ENCODE peak calls at places on chromosomes 4 and X, in four cellular contexts. Q, S, D and I are unnamed samples.

GRCh38 chrX:152601848-152602616 is 35.7 kb upstream of the GABRQ start:
- DNase-seq in Q (no peak), S (no peak), D (no peak), I (no peak)

GRCh38 chrX:153408221-153408721 is 3.0 kb upstream of the ZFP92 start:
- DNase-seq in Q (no peak), S (no peak), D (no peak), I (no peak)

GRCh38 chr4:41256740-41257256 is at the start of gene UCHL1:
- DNase-seq in Q (peak), S (no peak), D (peak), I (peak)

GRCh38 chr4:78527555-78527954 is 24.0 kb upstream of the ANXA3 start:
- DNase-seq in Q (no peak), S (no peak), D (no peak), I (no peak)

GRCh38 chrX:119853449-119853848 is 686 bp upstream of the UPF3B start:
- DNase-seq in Q (no peak), S (no peak), D (no peak), I (no peak)

GRCh38 chr4:63795301-63795700 is 613.9 kb downstream of the TECRL start:
- DNase-seq in Q (no peak), S (no peak), D (no peak), I (no peak)

GRCh38 chr4:54090804-54091623 is 8.9 kb upstream of the GSX2 start:
- DNase-seq in Q (no peak), S (no peak), D (no peak), I (no peak)

GRCh38 chr4:150579591-150580234 is 2.2 kb upstream of the MAB21L2 start:
- DNase-seq in Q (no peak), S (no peak), D (no peak), I (no peak)

GRCh38 chrX:154519389-154519788 is 3.4 kb upstream of the FAM3A start:
- DNase-seq in Q (no peak), S (no peak), D (no peak), I (no peak)

GRCh38 chr4:15964159-15964558 is 1.2 kb upstream of the FGFBP2 start:
- DNase-seq in Q (no peak), S (no peak), D (no peak), I (no peak)
- TF ChIP-seq CTCF in Q (no peak), S (no peak), D (no peak), I (peak)

GRCh38 chrX:78513996-78514745 is 145.0 kb downstream of the RTL3 start:
- DNase-seq in Q (no peak), S (no peak), D (no peak), I (no peak)

GRCh38 chrX:78517124-78517523 is 142.0 kb downstream of the RTL3 start:
- DNase-seq in Q (no peak), S (no peak), D (peak), I (no peak)

DNA sequence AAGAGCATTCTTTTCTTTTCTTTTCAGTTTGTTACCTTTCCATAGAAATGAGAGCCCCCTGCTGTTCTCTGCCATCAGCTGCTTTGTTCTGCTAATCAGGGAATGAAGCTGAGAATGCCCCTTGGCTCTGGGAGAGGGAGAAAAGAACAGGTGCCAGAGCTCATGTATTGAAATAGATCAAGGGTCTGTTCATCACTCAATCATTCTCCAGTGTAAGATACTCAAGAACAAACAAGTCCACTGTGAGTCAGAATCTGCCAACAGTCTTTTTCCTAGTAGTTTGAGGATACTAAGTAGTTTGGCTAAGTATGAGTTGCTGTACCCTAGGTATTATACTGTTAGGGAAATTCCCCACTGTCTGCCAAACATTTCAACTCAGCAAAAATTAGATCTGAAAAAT is 144.3 kb downstream of the RTL3 start:
- DNase-seq in Q (no peak), S (no peak), D (peak), I (no peak)
- TF ChIP-seq CTCF in Q (peak), S (no peak), D (no peak), I (no peak)

DNA sequence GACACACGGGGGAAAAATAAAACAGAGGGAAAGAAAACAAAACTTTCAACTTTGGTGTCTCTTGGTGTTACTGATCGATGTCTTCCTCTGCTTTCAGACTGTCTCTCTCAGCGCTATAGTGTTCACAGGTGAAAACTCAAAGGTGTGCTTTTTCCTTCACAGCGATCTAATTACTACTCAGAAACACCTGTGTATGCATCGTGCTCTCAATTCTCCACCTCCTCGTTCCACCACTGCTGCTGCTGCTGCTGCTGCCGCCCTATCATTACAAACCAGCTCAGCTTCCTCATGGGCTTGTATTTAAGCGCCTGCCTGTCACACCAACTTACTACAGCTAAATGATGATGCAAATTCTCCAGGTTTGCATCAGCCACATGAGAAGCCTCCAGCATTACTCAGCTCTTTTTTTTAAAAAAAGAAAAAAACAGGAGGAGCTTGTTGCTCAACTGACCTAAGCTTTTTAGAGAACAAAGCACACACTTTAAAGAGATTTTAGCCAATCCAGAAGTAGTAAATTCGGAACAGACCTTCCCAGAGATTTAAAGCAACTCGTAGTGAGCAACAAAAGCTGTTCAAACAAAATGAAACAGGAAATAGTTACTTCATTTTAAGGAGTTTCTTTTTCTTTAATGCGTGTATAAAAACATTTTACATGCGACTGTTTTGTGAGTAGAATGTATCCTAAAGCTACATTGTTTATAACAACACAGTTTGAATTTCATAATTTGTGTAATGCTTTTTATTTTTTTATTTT is at the start of gene SLC7A11:
- DNase-seq in Q (peak), S (peak), D (peak), I (no peak)
- TF ChIP-seq CTCF in Q (no peak), S (no peak), D (no peak), I (no peak)

GRCh38 chrX:70979136-70979762 is 48.4 kb upstream of the SLC7A3 start:
- DNase-seq in Q (peak), S (no peak), D (no peak), I (no peak)
- TF ChIP-seq CTCF in Q (peak), S (no peak), D (no peak), I (peak)

DNA sequence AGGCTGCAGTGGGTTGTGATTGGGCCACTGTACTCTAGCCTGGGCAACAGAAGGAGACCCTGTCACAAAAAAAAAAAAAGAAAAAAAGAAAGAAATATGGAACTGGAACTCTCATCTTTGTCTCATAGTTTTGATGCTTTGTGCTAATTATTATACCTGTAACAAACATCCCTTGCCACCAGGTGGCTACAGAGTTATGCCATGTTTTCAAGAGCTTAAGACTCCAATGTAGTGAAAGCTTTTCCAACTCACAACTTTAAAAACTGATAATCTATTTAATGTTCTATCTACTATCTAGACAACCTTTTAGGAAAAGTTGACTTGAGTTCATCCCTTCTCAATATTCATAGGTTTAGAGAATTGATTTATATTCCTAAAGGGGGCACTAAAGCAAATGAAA is 42.4 kb downstream of the HTR2C start:
- DNase-seq in Q (no peak), S (no peak), D (peak), I (no peak)
- TF ChIP-seq CTCF in Q (peak), S (no peak), D (no peak), I (peak)

DNA sequence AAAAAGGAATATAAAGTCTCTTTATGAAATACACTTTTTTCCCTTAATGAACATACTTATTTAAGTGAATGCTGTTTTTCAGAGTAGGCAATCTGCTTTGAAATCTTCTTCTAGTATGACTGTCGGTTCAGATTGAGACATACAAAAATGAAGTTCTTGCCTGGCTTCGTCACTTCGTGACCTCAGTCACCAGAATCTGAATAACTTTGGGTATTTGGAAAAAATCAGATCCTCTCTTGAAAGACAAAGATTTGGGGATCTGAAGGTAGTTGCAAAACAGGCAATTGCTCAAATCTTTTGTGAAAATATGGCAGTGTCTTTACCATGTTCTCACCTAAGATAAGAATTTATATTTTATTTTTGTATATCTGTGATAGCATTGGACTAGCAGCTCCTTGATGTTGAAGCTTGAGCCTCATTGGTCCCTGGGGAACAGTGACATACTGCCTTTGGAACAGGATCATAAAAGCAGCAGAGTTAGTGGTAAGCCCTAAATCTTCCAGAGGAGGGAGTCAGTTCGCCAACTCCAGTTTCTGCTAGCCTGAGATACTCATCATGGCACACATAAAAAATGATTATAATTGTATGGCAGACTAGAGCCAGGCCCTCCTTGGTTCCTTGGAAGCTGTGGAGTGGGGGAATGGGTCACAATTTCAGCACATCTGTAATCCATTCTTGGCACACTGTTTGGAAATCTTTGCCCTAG is 4.9 kb downstream of the ARFIP1 start:
- DNase-seq in Q (no peak), S (no peak), D (no peak), I (no peak)
- TF ChIP-seq CTCF in Q (peak), S (no peak), D (peak), I (peak)